ENCODE peak calls at places on chromosomes 7 and 10, in six cellular contexts. S, R, E, A, W and U are unnamed samples.
A peak's percentile ranks its signal among the peaks of the same experiment; 100 is the strongest.

GRCh38 chr10:132148261-132149251 is 38.2 kb upstream of the DPYSL4 start:
- DNase-seq in S (no peak), R (peak; percentile 41), E (no peak), A (no peak), W (peak; percentile 63), U (no peak)

GRCh38 chr10:26969145-26969926 is 108.6 kb upstream of the ABI1 start:
- DNase-seq in S (peak; percentile 11), R (no peak), E (no peak), A (no peak), W (no peak), U (no peak)

GRCh38 chr7:23622469-23622868 is 25.3 kb downstream of the CCDC126 start:
- DNase-seq in S (no peak), R (no peak), E (peak; percentile 21), A (no peak), W (no peak), U (no peak)

GRCh38 chr10:34641913-34642558 is 173.1 kb downstream of the PARD3 start:
- DNase-seq in S (no peak), R (no peak), E (no peak), A (no peak), W (no peak), U (no peak)

GRCh38 chr7:29561271-29561670 is 2.4 kb upstream of the PRR15 start:
- DNase-seq in S (no peak), R (no peak), E (no peak), A (no peak), W (no peak), U (no peak)

GRCh38 chr10:23530079-23530478 is 91.2 kb downstream of the OTUD1 start:
- DNase-seq in S (no peak), R (no peak), E (no peak), A (no peak), W (no peak), U (no peak)

GRCh38 chr7:35268953-35269352 is 15.1 kb upstream of the TBX20 start:
- DNase-seq in S (no peak), R (no peak), E (no peak), A (no peak), W (no peak), U (no peak)

GRCh38 chr10:97851341-97852001 is 1.8 kb downstream of the GOLGA7B start:
- DNase-seq in S (no peak), R (peak; percentile 69), E (no peak), A (no peak), W (no peak), U (peak; percentile 29)

GRCh38 chr10:122062831-122063674 is 74.1 kb downstream of the TACC2 start:
- DNase-seq in S (no peak), R (peak; percentile 86), E (peak; percentile 97), A (no peak), W (peak; percentile 92), U (no peak)

GRCh38 chr7:128909605-128910568 is 622 bp downstream of the KCP start:
- DNase-seq in S (no peak), R (no peak), E (no peak), A (no peak), W (peak; percentile 64), U (no peak)